ENCODE peak calls at places on chromosomes 12 and 14, in five cellular contexts. W is GM12878, D is HepG2, Q is K562, Y is H1. F is an unnamed sample.

GRCh38 chr12:96034631-96035282 is 630 bp downstream of the LTA4H start:
- DNase-seq in Q (peak; percentile 12), Y (no peak), W (no peak), D (peak; percentile 22), F (no peak)

GRCh38 chr14:102516531-102517411 is 7.2 kb upstream of the ANKRD9 start:
- DNase-seq in W (no peak), Y (peak; percentile 95), D (peak; percentile 44), Q (peak; percentile 78), F (no peak)

GRCh38 chr14:31505411-31505810 is 17.6 kb upstream of the GPR33 start:
- DNase-seq in W (no peak), D (no peak), Y (no peak), Q (no peak), F (no peak)

GRCh38 chr14:102540310-102541028 is 30.9 kb upstream of the ANKRD9 start:
- DNase-seq in Y (no peak), W (no peak), Q (no peak), D (peak; percentile 80), F (no peak)

GRCh38 chr12:2580821-2581220 is 213.9 kb upstream of the FKBP4 start:
- DNase-seq in Y (no peak), Q (no peak), W (no peak), D (no peak), F (no peak)

GRCh38 chr14:37903561-37904191 is 304.0 kb upstream of the SSTR1 start:
- DNase-seq in W (no peak), Y (no peak), Q (peak; percentile 20), D (peak; percentile 75), F (peak; percentile 28)

GRCh38 chr14:106766145-106766544 is 1239.8 kb downstream of the TMEM121 start:
- DNase-seq in Q (no peak), Y (no peak), W (no peak), D (no peak), F (no peak)

GRCh38 chr14:103545219-103545914 is 16.4 kb downstream of the TRMT61A start:
- DNase-seq in Q (no peak), W (no peak), D (no peak), Y (no peak), F (no peak)

GRCh38 chr12:129660961-129661360 is 242.9 kb downstream of the TMEM132D start:
- DNase-seq in Y (no peak), W (no peak), Q (no peak), D (no peak), F (no peak)

GRCh38 chr12:49673446-49674317 is 33.5 kb downstream of the FMNL3 start:
- DNase-seq in D (peak; percentile 47), Y (peak; percentile 61), W (no peak), Q (peak; percentile 84), F (no peak)

GRCh38 chr14:59657769-59658168 is 81.2 kb upstream of the CCDC175 start:
- DNase-seq in D (no peak), Q (no peak), W (no peak), Y (no peak), F (no peak)

GRCh38 chr12:116480210-116480818 is 78.9 kb upstream of the MAP1LC3B2 start:
- DNase-seq in W (no peak), Y (no peak), Q (no peak), D (no peak), F (no peak)

GRCh38 chr14:61476737-61477410 is 155.5 kb downstream of the PRKCH start:
- DNase-seq in Y (no peak), Q (no peak), W (no peak), D (no peak), F (no peak)

GRCh38 chr12:62730649-62731377 is 204.1 kb downstream of the PPM1H start:
- DNase-seq in W (no peak), Q (no peak), Y (no peak), D (no peak), F (no peak)

GRCh38 chr14:89425931-89426330 is 8.9 kb upstream of the FOXN3 start:
- DNase-seq in D (peak; percentile 41), W (peak; percentile 85), Y (no peak), Q (no peak), F (peak; percentile 48)

GRCh38 chr12:69440016-69440415 is 30.2 kb upstream of the FRS2 start:
- DNase-seq in W (no peak), Q (no peak), Y (no peak), D (no peak), F (no peak)

GRCh38 chr12:30754383-30754749 is 385 bp downstream of the CAPRIN2 start:
- DNase-seq in D (no peak), Y (no peak), W (no peak), Q (no peak), F (no peak)

GRCh38 chr14:103868242-103868897 is 21.0 kb upstream of the PPP1R13B start:
- DNase-seq in W (no peak), D (no peak), Y (no peak), Q (no peak), F (no peak)

GRCh38 chr12:62732861-62733427 is 202.0 kb downstream of the PPM1H start:
- DNase-seq in Y (no peak), Q (no peak), D (no peak), W (no peak), F (peak; percentile 65)

GRCh38 chr14:51093371-51094281 is 1.3 kb downstream of the TRIM9 start:
- DNase-seq in Q (no peak), Y (peak; percentile 80), D (no peak), W (no peak), F (no peak)

GRCh38 chr12:107543841-107544240 is 141.8 kb upstream of the PWP1 start:
- DNase-seq in Y (no peak), Q (no peak), D (no peak), W (no peak), F (no peak)

GRCh38 chr14:101819251-101819990 is 57.9 kb downstream of the PPP2R5C start:
- DNase-seq in D (no peak), Y (no peak), W (no peak), Q (no peak), F (no peak)

GRCh38 chr14:79825046-79825521 is 386.2 kb downstream of the DIO2 start:
- DNase-seq in W (no peak), Y (no peak), D (no peak), Q (no peak), F (no peak)

GRCh38 chr12:60205500-60205899 is 609.7 kb downstream of the SLC16A7 start:
- DNase-seq in Q (no peak), W (no peak), D (no peak), Y (no peak), F (no peak)

GRCh38 chr12:108955225-108955835 is 65.5 kb downstream of the SVOP start:
- DNase-seq in D (peak; percentile 7), Y (no peak), Q (no peak), W (no peak), F (no peak)

GRCh38 chr12:67428431-67428830 is 159.3 kb downstream of the CAND1 start:
- DNase-seq in Q (no peak), D (peak; percentile 24), W (no peak), Y (no peak), F (no peak)

GRCh38 chr14:21025374-21026151 is 702 bp upstream of the NDRG2 start:
- DNase-seq in Y (peak; percentile 85), W (no peak), D (no peak), Q (peak; percentile 66), F (no peak)

GRCh38 chr14:104868060-104868740 is 3.1 kb downstream of the CEP170B start:
- DNase-seq in Y (peak; percentile 40), W (no peak), D (no peak), Q (no peak), F (no peak)

GRCh38 chr14:75542585-75543091 is 20.4 kb downstream of the BATF start:
- DNase-seq in Y (no peak), Q (peak; percentile 28), W (no peak), D (no peak), F (no peak)

GRCh38 chr12:115261691-115262398 is 577.9 kb upstream of the TBX3 start:
- DNase-seq in Y (no peak), D (peak; percentile 80), Q (no peak), W (no peak), F (no peak)

GRCh38 chr14:65101631-65102440 is 481 bp downstream of the MAX start:
- DNase-seq in Y (peak; percentile 62), D (no peak), W (no peak), Q (no peak), F (no peak)

GRCh38 chr14:65100905-65101541 is 1.3 kb downstream of the MAX start:
- DNase-seq in D (no peak), W (no peak), Q (no peak), Y (no peak), F (no peak)

GRCh38 chr14:65104791-65105190 is 2.5 kb upstream of the MAX start:
- DNase-seq in W (no peak), Y (no peak), Q (no peak), D (no peak), F (no peak)

GRCh38 chr14:65102441-65103149 is at the start of gene MAX:
- DNase-seq in W (peak; percentile 90), D (peak; percentile 97), Y (peak; percentile 94), Q (peak; percentile 88), F (peak; percentile 96)

DNA sequence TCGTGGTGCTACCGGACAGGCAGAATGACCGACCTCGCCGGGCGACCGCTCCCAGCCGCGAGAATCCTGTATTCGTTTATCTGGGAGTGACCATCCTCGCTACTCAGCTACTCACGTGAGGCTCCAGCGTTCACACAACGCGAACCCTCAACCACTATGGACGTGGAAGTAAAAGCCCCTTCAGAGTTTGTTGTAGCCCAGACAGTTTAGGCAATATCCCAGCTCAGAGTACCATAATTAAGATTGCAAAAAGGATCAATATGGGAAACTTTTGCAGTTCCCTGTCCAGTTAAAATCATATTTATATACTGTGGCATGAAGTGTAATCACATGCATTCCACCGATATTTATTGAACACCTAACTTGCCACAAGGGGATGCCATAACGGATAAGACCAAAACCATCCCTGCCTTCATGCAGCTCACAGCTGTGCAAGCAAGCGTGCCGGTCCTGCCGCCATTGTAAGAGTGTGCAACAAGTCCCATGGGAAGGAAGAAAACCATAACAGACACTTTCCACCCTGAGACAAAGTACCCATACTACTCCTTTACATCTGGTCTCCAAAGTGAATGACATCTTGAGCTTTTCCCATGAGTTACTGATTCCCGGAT is 938 bp upstream of the MAX start:
- DNase-seq in Q (no peak), Y (no peak), W (no peak), D (peak; percentile 24), F (no peak)
- TF ChIP-seq SRF in Q (no peak), Y (no peak), W (no peak), D (no peak), F (no peak)

GRCh38 chr14:72924332-72924731 is 1.9 kb upstream of the DCAF4 start:
- DNase-seq in Q (peak; percentile 25), W (no peak), D (peak; percentile 43), Y (no peak), F (no peak)
- TF ChIP-seq SRF in Q (no peak), W (no peak), D (no peak), Y (no peak), F (no peak)

GRCh38 chr12:98788396-98788795 is 143.3 kb downstream of the APAF1 start:
- DNase-seq in D (no peak), W (no peak), Q (no peak), Y (no peak), F (no peak)

GRCh38 chr12:98797200-98797599 is 152.1 kb downstream of the APAF1 start:
- DNase-seq in Y (no peak), Q (no peak), D (no peak), W (no peak), F (no peak)

GRCh38 chr12:98791406-98791805 is 146.3 kb downstream of the APAF1 start:
- DNase-seq in Y (no peak), Q (no peak), D (no peak), W (no peak), F (no peak)

GRCh38 chr12:98796745-98797144 is 151.7 kb downstream of the APAF1 start:
- DNase-seq in Q (no peak), W (no peak), D (no peak), Y (no peak), F (no peak)

GRCh38 chr12:98793121-98793520 is 148.0 kb downstream of the APAF1 start:
- DNase-seq in D (no peak), W (no peak), Y (no peak), Q (no peak), F (no peak)
- TF ChIP-seq SRF in D (no peak), W (no peak), Y (no peak), Q (no peak), F (no peak)

GRCh38 chr14:56730468-56731145 is 79.7 kb downstream of the OTX2 start:
- DNase-seq in W (no peak), D (no peak), Q (no peak), Y (no peak), F (no peak)
- TF ChIP-seq SRF in W (no peak), D (no peak), Q (no peak), Y (no peak), F (no peak)

F was measured in HCT116.